ENCODE peak calls at places on chromosome 16, in eight cellular contexts. L is stimulated activated CD4-positive, alpha-beta T cell treated with anti-CD3 and anti-CD28 coated beads, TNF-alpha, amount 100 ng/mL, for 4 hours; I is CD8-positive, alpha-beta T cell; O is BE2C; M is mesothelial cell of epicardium; Y is iris pigment epithelial cell; P is GM12865; W is T47D. Z is an unnamed sample.

GRCh38 chr16:57284206-57284951 is at the start of gene PLLP:
- DNase-seq in L (no peak), I (peak; percentile 65), O (peak; percentile 67), M (peak; percentile 57), Y (peak; percentile 42), P (peak; percentile 37), W (peak; percentile 54), Z (peak; percentile 54)

GRCh38 chr16:48911700-48912099 is 301.7 kb upstream of the N4BP1 start:
- DNase-seq in L (no peak), I (no peak), O (no peak), M (no peak), Y (no peak), P (no peak), W (no peak), Z (no peak)

GRCh38 chr16:67666538-67667433 is at the start of the genes C16orf86 and ENKD1:
- DNase-seq in L (peak; percentile 72), I (peak; percentile 87), O (peak; percentile 93), M (peak; percentile 56), Y (peak; percentile 52), P (peak; percentile 90), W (peak; percentile 93), Z (peak; percentile 78)

GRCh38 chr16:9128346-9129342 is 37.2 kb downstream of the HAPSTR1 start:
- DNase-seq in L (no peak), I (no peak), O (peak; percentile 54), M (no peak), Y (no peak), P (no peak), W (no peak), Z (no peak)

GRCh38 chr16:3149630-3150345 is 15.0 kb downstream of the ZNF213 start:
- DNase-seq in L (no peak), I (peak; percentile 69), O (peak; percentile 85), M (peak; percentile 77), Y (peak; percentile 78), P (peak; percentile 80), W (peak; percentile 38), Z (no peak)

GRCh38 chr16:85514601-85515318 is 98.4 kb upstream of the GSE1 start:
- DNase-seq in L (no peak), I (no peak), O (peak; percentile 80), M (no peak), Y (peak; percentile 92), P (no peak), W (peak; percentile 96), Z (no peak)

GRCh38 chr16:23288209-23288608 is 13.9 kb upstream of the SCNN1B start:
- DNase-seq in L (no peak), I (no peak), O (no peak), M (no peak), Y (no peak), P (no peak), W (no peak), Z (no peak)

GRCh38 chr16:56729351-56729735 is 586 bp upstream of the NUP93 start:
- DNase-seq in L (no peak), I (no peak), O (no peak), M (no peak), Y (no peak), P (no peak), W (no peak), Z (no peak)

GRCh38 chr16:71499775-71500364 is 10.7 kb upstream of the ZNF19 start:
- DNase-seq in L (peak; percentile 6), I (peak; percentile 63), O (peak; percentile 44), M (peak; percentile 52), Y (peak; percentile 62), P (peak; percentile 80), W (peak; percentile 62), Z (no peak)

GRCh38 chr16:8763899-8764298 is 33.5 kb downstream of the TMEM186 start:
- DNase-seq in L (no peak), I (no peak), O (no peak), M (no peak), Y (no peak), P (no peak), W (no peak), Z (no peak)

GRCh38 chr16:4416200-4417032 is at the start of gene CORO7:
- DNase-seq in L (peak; percentile 99), I (peak; percentile 99), O (peak; percentile 98), M (peak; percentile 93), Y (peak; percentile 88), P (peak; percentile 97), W (peak; percentile 93), Z (peak; percentile 94)

GRCh38 chr16:12901204-12901596 is 198 bp upstream of the SHISA9 start:
- DNase-seq in L (no peak), I (no peak), O (no peak), M (no peak), Y (no peak), P (no peak), W (no peak), Z (no peak)

GRCh38 chr16:69662901-69663300 is 63.5 kb downstream of the NQO1 start:
- DNase-seq in L (no peak), I (no peak), O (no peak), M (no peak), Y (no peak), P (no peak), W (no peak), Z (no peak)